ENCODE peak calls at places on chromosomes 16 and 17, in ten cellular contexts. One of them, this sample, is unnamed.
A peak's percentile ranks its signal among the peaks of the same experiment; 100 is the strongest.

GRCh38 chr17:4175921-4176802 is 33.2 kb downstream of the CYB5D2 start:
- DNase-seq in fibroblast of lung: peak; percentile 20
- DNase-seq in spleen: peak; percentile 73
- DNase-seq in suprapubic skin: no peak
- DNase-seq in psoas muscle: no peak
- DNase-seq in aorta: peak; percentile 61
- DNase-seq in stomach: no peak
- DNase-seq in tibial artery: no peak
- DNase-seq in CD4-positive, CD25-positive, alpha-beta regulatory T cell: peak; percentile 46
- DNase-seq in adrenal gland: no peak
- DNase-seq in this sample: no peak

GRCh38 chr17:73091410-73091769 is 1.1 kb downstream of the SLC39A11 start:
- DNase-seq in fibroblast of lung: no peak
- DNase-seq in spleen: no peak
- DNase-seq in suprapubic skin: no peak
- DNase-seq in psoas muscle: no peak
- DNase-seq in aorta: no peak
- DNase-seq in stomach: no peak
- DNase-seq in tibial artery: no peak
- DNase-seq in CD4-positive, CD25-positive, alpha-beta regulatory T cell: no peak
- DNase-seq in adrenal gland: peak; percentile 6
- DNase-seq in this sample: no peak

GRCh38 chr16:79664407-79664806 is 63.9 kb upstream of the MAF start:
- DNase-seq in fibroblast of lung: no peak
- DNase-seq in spleen: no peak
- DNase-seq in suprapubic skin: no peak
- DNase-seq in psoas muscle: no peak
- DNase-seq in aorta: no peak
- DNase-seq in stomach: no peak
- DNase-seq in tibial artery: no peak
- DNase-seq in CD4-positive, CD25-positive, alpha-beta regulatory T cell: no peak
- DNase-seq in adrenal gland: no peak
- DNase-seq in this sample: no peak

GRCh38 chr16:81583893-81584705 is 139.5 kb downstream of the CMIP start:
- DNase-seq in fibroblast of lung: peak; percentile 88
- DNase-seq in spleen: no peak
- DNase-seq in suprapubic skin: no peak
- DNase-seq in psoas muscle: no peak
- DNase-seq in aorta: peak; percentile 55
- DNase-seq in stomach: peak; percentile 68
- DNase-seq in tibial artery: no peak
- DNase-seq in CD4-positive, CD25-positive, alpha-beta regulatory T cell: no peak
- DNase-seq in adrenal gland: peak; percentile 90
- DNase-seq in this sample: peak; percentile 14

GRCh38 chr16:75653926-75654325 is 6.4 kb downstream of the TERF2IP start:
- DNase-seq in fibroblast of lung: peak; percentile 47
- DNase-seq in spleen: no peak
- DNase-seq in suprapubic skin: no peak
- DNase-seq in psoas muscle: no peak
- DNase-seq in aorta: no peak
- DNase-seq in stomach: no peak
- DNase-seq in tibial artery: no peak
- DNase-seq in CD4-positive, CD25-positive, alpha-beta regulatory T cell: no peak
- DNase-seq in adrenal gland: no peak
- DNase-seq in this sample: no peak

GRCh38 chr16:89359296-89360147 is 130.8 kb downstream of the ANKRD11 start:
- DNase-seq in fibroblast of lung: peak; percentile 64
- DNase-seq in spleen: no peak
- DNase-seq in suprapubic skin: no peak
- DNase-seq in psoas muscle: peak; percentile 54
- DNase-seq in aorta: peak; percentile 75
- DNase-seq in stomach: no peak
- DNase-seq in tibial artery: peak; percentile 75
- DNase-seq in CD4-positive, CD25-positive, alpha-beta regulatory T cell: no peak
- DNase-seq in adrenal gland: no peak
- DNase-seq in this sample: no peak

GRCh38 chr17:48515925-48516900 is 14.6 kb downstream of the HOXB1 start:
- DNase-seq in fibroblast of lung: no peak
- DNase-seq in spleen: no peak
- DNase-seq in suprapubic skin: no peak
- DNase-seq in psoas muscle: no peak
- DNase-seq in aorta: no peak
- DNase-seq in stomach: no peak
- DNase-seq in tibial artery: no peak
- DNase-seq in CD4-positive, CD25-positive, alpha-beta regulatory T cell: no peak
- DNase-seq in adrenal gland: no peak
- DNase-seq in this sample: no peak

GRCh38 chr16:58500329-58501241 is 642 bp downstream of the NDRG4 start:
- DNase-seq in fibroblast of lung: no peak
- DNase-seq in spleen: peak; percentile 69
- DNase-seq in suprapubic skin: peak; percentile 55
- DNase-seq in psoas muscle: peak; percentile 36
- DNase-seq in aorta: peak; percentile 74
- DNase-seq in stomach: no peak
- DNase-seq in tibial artery: peak; percentile 50
- DNase-seq in CD4-positive, CD25-positive, alpha-beta regulatory T cell: no peak
- DNase-seq in adrenal gland: no peak
- DNase-seq in this sample: no peak

GRCh38 chr17:60415146-60415545 is 7.1 kb upstream of the CHCT1 start:
- DNase-seq in fibroblast of lung: no peak
- DNase-seq in spleen: no peak
- DNase-seq in suprapubic skin: no peak
- DNase-seq in psoas muscle: no peak
- DNase-seq in aorta: no peak
- DNase-seq in stomach: no peak
- DNase-seq in tibial artery: no peak
- DNase-seq in CD4-positive, CD25-positive, alpha-beta regulatory T cell: no peak
- DNase-seq in adrenal gland: no peak
- DNase-seq in this sample: no peak

GRCh38 chr17:31857920-31858646 is 961 bp downstream of the COPRS start:
- DNase-seq in fibroblast of lung: peak; percentile 20
- DNase-seq in spleen: no peak
- DNase-seq in suprapubic skin: no peak
- DNase-seq in psoas muscle: no peak
- DNase-seq in aorta: peak; percentile 45
- DNase-seq in stomach: no peak
- DNase-seq in tibial artery: no peak
- DNase-seq in CD4-positive, CD25-positive, alpha-beta regulatory T cell: no peak
- DNase-seq in adrenal gland: no peak
- DNase-seq in this sample: no peak

GRCh38 chr16:84419730-84420129 is 51.4 kb downstream of the ATP2C2 start:
- DNase-seq in fibroblast of lung: no peak
- DNase-seq in spleen: no peak
- DNase-seq in suprapubic skin: no peak
- DNase-seq in psoas muscle: no peak
- DNase-seq in aorta: no peak
- DNase-seq in stomach: no peak
- DNase-seq in tibial artery: no peak
- DNase-seq in CD4-positive, CD25-positive, alpha-beta regulatory T cell: no peak
- DNase-seq in adrenal gland: no peak
- DNase-seq in this sample: no peak

GRCh38 chr16:66874079-66874775 is 6.1 kb upstream of the PDP2 start:
- DNase-seq in fibroblast of lung: peak; percentile 68
- DNase-seq in spleen: no peak
- DNase-seq in suprapubic skin: no peak
- DNase-seq in psoas muscle: no peak
- DNase-seq in aorta: peak; percentile 21
- DNase-seq in stomach: no peak
- DNase-seq in tibial artery: no peak
- DNase-seq in CD4-positive, CD25-positive, alpha-beta regulatory T cell: no peak
- DNase-seq in adrenal gland: no peak
- DNase-seq in this sample: no peak

GRCh38 chr16:14309001-14309886 is 238.1 kb downstream of the MRTFB start:
- DNase-seq in fibroblast of lung: peak; percentile 23
- DNase-seq in spleen: peak; percentile 68
- DNase-seq in suprapubic skin: no peak
- DNase-seq in psoas muscle: peak; percentile 64
- DNase-seq in aorta: peak; percentile 56
- DNase-seq in stomach: peak; percentile 42
- DNase-seq in tibial artery: no peak
- DNase-seq in CD4-positive, CD25-positive, alpha-beta regulatory T cell: peak; percentile 36
- DNase-seq in adrenal gland: no peak
- DNase-seq in this sample: no peak

GRCh38 chr17:57574040-57574513 is 171.0 kb downstream of the CCDC182 start:
- DNase-seq in fibroblast of lung: peak; percentile 62
- DNase-seq in spleen: no peak
- DNase-seq in suprapubic skin: no peak
- DNase-seq in psoas muscle: peak; percentile 83
- DNase-seq in aorta: no peak
- DNase-seq in stomach: no peak
- DNase-seq in tibial artery: peak; percentile 81
- DNase-seq in CD4-positive, CD25-positive, alpha-beta regulatory T cell: no peak
- DNase-seq in adrenal gland: peak; percentile 71
- DNase-seq in this sample: peak; percentile 72

GRCh38 chr16:53518550-53519416 is 15.8 kb upstream of the AKTIP start:
- DNase-seq in fibroblast of lung: peak; percentile 37
- DNase-seq in spleen: peak; percentile 92
- DNase-seq in suprapubic skin: peak; percentile 70
- DNase-seq in psoas muscle: no peak
- DNase-seq in aorta: no peak
- DNase-seq in stomach: peak; percentile 58
- DNase-seq in tibial artery: no peak
- DNase-seq in CD4-positive, CD25-positive, alpha-beta regulatory T cell: peak; percentile 87
- DNase-seq in adrenal gland: peak; percentile 80
- DNase-seq in this sample: peak; percentile 74

DNA sequence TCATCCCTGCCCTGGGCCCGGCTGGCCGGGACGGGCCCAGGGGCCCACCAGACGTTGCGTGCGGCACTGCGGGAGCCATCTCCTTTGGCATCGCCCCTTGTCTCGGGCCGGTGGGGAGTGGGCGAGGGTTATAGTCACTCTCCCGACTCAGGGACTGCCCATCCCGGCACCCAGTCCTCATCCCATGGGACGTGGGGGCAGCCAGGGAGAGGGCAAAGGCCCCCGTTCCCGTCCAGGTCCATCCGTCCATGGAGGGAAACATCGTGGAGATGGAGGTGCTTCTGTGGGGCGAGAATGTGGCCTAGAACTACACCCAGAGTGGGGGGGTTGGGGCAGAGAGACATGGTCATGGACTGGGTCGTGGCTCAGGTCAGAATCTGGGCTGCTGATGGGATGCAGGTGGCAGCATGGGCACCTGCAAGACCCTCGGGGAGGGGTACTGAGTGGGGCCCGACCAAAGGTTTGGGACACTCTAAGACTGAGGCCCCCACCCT is 2.4 kb upstream of the WDR90 start:
- DNase-seq in fibroblast of lung: no peak
- DNase-seq in spleen: no peak
- DNase-seq in suprapubic skin: no peak
- DNase-seq in psoas muscle: no peak
- DNase-seq in aorta: no peak
- DNase-seq in stomach: no peak
- DNase-seq in tibial artery: no peak
- DNase-seq in CD4-positive, CD25-positive, alpha-beta regulatory T cell: no peak
- DNase-seq in adrenal gland: no peak
- DNase-seq in this sample: no peak
- H3K4me1 ChIP-seq in fibroblast of lung: peaks cover 13% of the 10 kb centered on the region
- H3K4me1 ChIP-seq in spleen: peaks cover 76% of the 10 kb centered on the region
- H3K4me1 ChIP-seq in suprapubic skin: peaks cover 65% of the 10 kb centered on the region
- H3K4me1 ChIP-seq in psoas muscle: peaks cover 68% of the 10 kb centered on the region
- H3K4me1 ChIP-seq in aorta: no peaks in the 10 kb centered on the region
- H3K4me1 ChIP-seq in stomach: peaks cover 87% of the 10 kb centered on the region
- H3K4me1 ChIP-seq in tibial artery: peaks cover 37% of the 10 kb centered on the region
- H3K4me1 ChIP-seq in CD4-positive, CD25-positive, alpha-beta regulatory T cell: peaks cover 35% of the 10 kb centered on the region
- H3K4me1 ChIP-seq in adrenal gland: peaks cover 70% of the 10 kb centered on the region
- H3K4me1 ChIP-seq in this sample: peaks cover 51% of the 10 kb centered on the region

DNA sequence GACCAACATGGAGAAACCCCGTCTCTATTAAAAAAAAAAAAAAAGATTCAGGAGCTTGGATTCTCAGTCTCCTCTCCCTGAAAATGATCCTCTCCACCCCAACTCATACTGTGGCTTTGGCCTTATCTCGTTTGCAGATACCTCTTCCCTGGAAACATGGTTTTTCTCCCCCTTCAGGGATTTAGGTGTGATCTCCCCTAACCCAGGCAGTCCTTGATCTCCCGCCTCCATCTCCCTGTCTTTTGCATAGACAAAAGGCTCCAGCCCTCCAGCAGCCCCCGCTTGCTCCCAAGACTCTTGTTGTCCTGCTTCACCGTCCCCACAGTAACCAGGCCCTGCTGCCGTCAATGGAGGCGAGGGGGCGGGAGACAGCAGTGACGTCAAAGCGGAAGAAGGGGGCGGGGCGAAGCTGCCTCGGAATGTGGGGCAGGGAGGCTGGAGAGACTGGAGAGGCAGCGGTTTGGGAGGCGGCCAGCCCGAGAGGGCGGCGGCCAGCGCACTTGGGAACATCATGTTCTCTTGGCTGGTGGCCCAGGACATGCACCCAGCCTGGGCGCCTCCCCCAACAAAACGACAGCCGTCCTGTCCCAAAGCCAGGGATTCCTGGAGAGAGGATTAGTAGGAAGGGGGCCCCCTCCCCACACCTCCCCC is 1.9 kb upstream of the PER1 start:
- DNase-seq in fibroblast of lung: peak; percentile 98
- DNase-seq in spleen: peak; percentile 97
- DNase-seq in suprapubic skin: peak; percentile 100
- DNase-seq in psoas muscle: peak; percentile 100
- DNase-seq in aorta: peak; percentile 100
- DNase-seq in stomach: peak; percentile 100
- DNase-seq in tibial artery: peak; percentile 100
- DNase-seq in CD4-positive, CD25-positive, alpha-beta regulatory T cell: peak; percentile 92
- DNase-seq in adrenal gland: peak; percentile 100
- DNase-seq in this sample: peak; percentile 100
- H3K4me1 ChIP-seq in fibroblast of lung: peaks cover 29% of the 10 kb centered on the region
- H3K4me1 ChIP-seq in spleen: peaks cover 89% of the 10 kb centered on the region
- H3K4me1 ChIP-seq in suprapubic skin: peaks cover 63% of the 10 kb centered on the region
- H3K4me1 ChIP-seq in psoas muscle: peaks cover 42% of the 10 kb centered on the region
- H3K4me1 ChIP-seq in aorta: no peaks in the 10 kb centered on the region
- H3K4me1 ChIP-seq in stomach: peaks cover 61% of the 10 kb centered on the region
- H3K4me1 ChIP-seq in tibial artery: peaks cover 52% of the 10 kb centered on the region
- H3K4me1 ChIP-seq in CD4-positive, CD25-positive, alpha-beta regulatory T cell: peaks cover 79% of the 10 kb centered on the region
- H3K4me1 ChIP-seq in adrenal gland: peaks cover 34% of the 10 kb centered on the region
- H3K4me1 ChIP-seq in this sample: peaks cover 83% of the 10 kb centered on the region

DNA sequence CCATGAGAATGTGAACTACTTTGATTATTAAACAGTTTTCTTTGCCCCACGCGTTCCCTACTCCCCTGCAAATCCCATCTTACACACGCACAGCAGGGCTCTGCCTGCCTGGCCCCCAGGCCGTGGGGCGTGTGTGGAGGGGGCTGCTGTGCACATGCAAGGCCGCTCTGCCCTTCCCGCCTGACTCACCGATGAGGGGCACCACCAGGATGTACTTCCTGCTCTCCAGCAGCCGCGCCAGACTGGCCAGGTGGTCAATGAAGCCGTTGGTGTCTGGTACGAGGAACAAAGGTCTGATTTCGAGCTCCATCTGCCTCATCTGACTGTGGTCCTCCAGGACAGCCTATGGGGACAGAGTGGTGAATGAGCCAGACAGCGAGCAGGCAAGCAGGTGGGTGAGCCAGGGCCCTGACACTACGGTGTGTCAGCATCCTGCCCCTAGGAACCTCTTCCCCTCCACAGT is 13.7 kb downstream of the HIC1 start:
- DNase-seq in fibroblast of lung: peak; percentile 92
- DNase-seq in spleen: peak; percentile 82
- DNase-seq in suprapubic skin: peak; percentile 67
- DNase-seq in psoas muscle: no peak
- DNase-seq in aorta: no peak
- DNase-seq in stomach: no peak
- DNase-seq in tibial artery: no peak
- DNase-seq in CD4-positive, CD25-positive, alpha-beta regulatory T cell: no peak
- DNase-seq in adrenal gland: peak; percentile 62
- DNase-seq in this sample: no peak
- H3K4me1 ChIP-seq in fibroblast of lung: peaks cover 81% of the 10 kb centered on the region
- H3K4me1 ChIP-seq in spleen: peaks cover 96% of the 10 kb centered on the region
- H3K4me1 ChIP-seq in suprapubic skin: peaks cover 62% of the 10 kb centered on the region
- H3K4me1 ChIP-seq in psoas muscle: no peaks in the 10 kb centered on the region
- H3K4me1 ChIP-seq in aorta: no peaks in the 10 kb centered on the region
- H3K4me1 ChIP-seq in stomach: peaks cover 66% of the 10 kb centered on the region
- H3K4me1 ChIP-seq in tibial artery: peaks cover 46% of the 10 kb centered on the region
- H3K4me1 ChIP-seq in CD4-positive, CD25-positive, alpha-beta regulatory T cell: peaks cover 15% of the 10 kb centered on the region
- H3K4me1 ChIP-seq in adrenal gland: peaks cover 6% of the 10 kb centered on the region
- H3K4me1 ChIP-seq in this sample: peaks cover 56% of the 10 kb centered on the region

GRCh38 chr16:11681526-11681925 is 13.3 kb downstream of the SNN start:
- DNase-seq in fibroblast of lung: no peak
- DNase-seq in spleen: peak; percentile 82
- DNase-seq in suprapubic skin: peak; percentile 50
- DNase-seq in psoas muscle: peak; percentile 79
- DNase-seq in aorta: no peak
- DNase-seq in stomach: no peak
- DNase-seq in tibial artery: no peak
- DNase-seq in CD4-positive, CD25-positive, alpha-beta regulatory T cell: no peak
- DNase-seq in adrenal gland: no peak
- DNase-seq in this sample: no peak
- H3K4me1 ChIP-seq in fibroblast of lung: peaks cover 33% of the 10 kb centered on the region
- H3K4me1 ChIP-seq in spleen: peaks cover 81% of the 10 kb centered on the region
- H3K4me1 ChIP-seq in suprapubic skin: peaks cover 36% of the 10 kb centered on the region
- H3K4me1 ChIP-seq in psoas muscle: peaks cover 80% of the 10 kb centered on the region
- H3K4me1 ChIP-seq in aorta: no peaks in the 10 kb centered on the region
- H3K4me1 ChIP-seq in stomach: peaks cover 74% of the 10 kb centered on the region
- H3K4me1 ChIP-seq in tibial artery: peaks cover 53% of the 10 kb centered on the region
- H3K4me1 ChIP-seq in CD4-positive, CD25-positive, alpha-beta regulatory T cell: peaks cover 31% of the 10 kb centered on the region
- H3K4me1 ChIP-seq in adrenal gland: peaks cover 14% of the 10 kb centered on the region
- H3K4me1 ChIP-seq in this sample: peaks cover 48% of the 10 kb centered on the region